ENCODE peak calls at places on chromosomes 4 and X, in ten cellular contexts. Z is CD4-positive, alpha-beta memory T cell; Y is anterior cingulate cortex; H is body of pancreas; N is HFFc6; L is neural crest cell; E is midbrain; P is nephron progenitor cell; T is bronchial epithelial cell; J is OCI-M1. V is an unnamed sample.

GRCh38 chr4:86582453-86582852 is 11.7 kb upstream of the PTPN13 start:
- DNase-seq in P (no peak), E (no peak), N (no peak), L (no peak), Z (no peak), T (peak), J (peak), Y (no peak), H (peak), V (no peak)

GRCh38 chr4:26803462-26803861 is 57.2 kb upstream of the STIM2 start:
- DNase-seq in L (no peak), J (no peak), P (peak), H (no peak), T (no peak), Z (no peak), N (peak), E (no peak), Y (no peak), V (no peak)

GRCh38 chr4:86331362-86331761 is 28.5 kb downstream of the MAPK10 start:
- DNase-seq in E (peak), Y (no peak), T (no peak), P (no peak), N (no peak), L (no peak), J (no peak), Z (no peak), H (no peak), V (no peak)

GRCh38 chrX:25105251-25105650 is 89.5 kb upstream of the ARX start:
- DNase-seq in E (no peak), Y (no peak), N (no peak), Z (no peak), J (no peak), L (peak), P (no peak), T (no peak), H (no peak), V (no peak)

GRCh38 chrX:11462648-11463047 is 169.4 kb downstream of the AMELX start:
- DNase-seq in P (no peak), J (peak), L (no peak), Y (no peak), H (no peak), N (no peak), T (no peak), E (no peak), Z (no peak), V (no peak)

GRCh38 chrX:7132335-7133035 is 15.0 kb upstream of the STS start:
- DNase-seq in Z (peak), L (peak), H (peak), T (peak), P (peak), Y (no peak), N (peak), J (peak), E (peak), V (no peak)

GRCh38 chr4:7326693-7327340 is 107.9 kb downstream of the PSAPL1 start:
- DNase-seq in P (no peak), L (no peak), H (no peak), N (no peak), J (no peak), T (no peak), Y (no peak), E (peak), Z (no peak), V (no peak)

GRCh38 chrX:1202251-1202650 is 10.2 kb downstream of the CRLF2 start:
- DNase-seq in P (no peak), Z (no peak), H (no peak), J (no peak), L (no peak), E (no peak), Y (no peak), N (no peak), T (no peak), V (no peak)

GRCh38 chrX:151725338-151725614 is 9.3 kb upstream of the CNGA2 start:
- DNase-seq in N (no peak), L (no peak), J (no peak), Z (no peak), T (no peak), E (no peak), P (no peak), H (no peak), Y (no peak), V (no peak)

GRCh38 chr4:166675411-166675810 is 558.9 kb downstream of the SPOCK3 start:
- DNase-seq in E (no peak), P (no peak), J (no peak), Z (no peak), T (peak), H (no peak), Y (no peak), N (peak), L (no peak), V (no peak)

GRCh38 chr4:4995103-4995761 is 24.0 kb downstream of the CYTL1 start:
- DNase-seq in E (peak), L (peak), T (peak), Z (peak), H (peak), J (peak), N (peak), Y (no peak), P (peak), V (peak)

GRCh38 chr4:147009875-147010274 is 64.2 kb upstream of the TTC29 start:
- DNase-seq in Z (no peak), N (no peak), Y (no peak), E (no peak), H (no peak), J (no peak), L (no peak), T (no peak), P (no peak), V (no peak)

GRCh38 chr4:153154010-153154975 is 50.0 kb upstream of the TRIM2 start:
- DNase-seq in N (peak), T (peak), H (peak), J (peak), P (no peak), E (no peak), Z (peak), L (no peak), Y (no peak), V (no peak)

GRCh38 chrX:14125451-14125850 is 95.8 kb upstream of the GEMIN8 start:
- DNase-seq in E (no peak), Y (no peak), T (no peak), P (no peak), H (no peak), L (no peak), J (peak), Z (no peak), N (no peak), V (no peak)

V was measured in tibial nerve.